ENCODE peak calls at places on chromosome 7, in seven cellular contexts. V is kidney tubule cell; I is heart right ventricle; M is hepatocyte; U is EL; A is effector memory CD8-positive, alpha-beta T cell; G is HS-5. S is an unnamed sample.
A peak's percentile ranks its signal among the peaks of the same experiment; 100 is the strongest.

GRCh38 chr7:143265017-143265693 is 1.9 kb downstream of the GSTK1 start:
- DNase-seq in V (no peak), I (peak; percentile 25), M (no peak), U (no peak), A (no peak), G (no peak), S (no peak)

GRCh38 chr7:130393095-130393494 is 12.8 kb downstream of the CPA1 start:
- DNase-seq in V (peak; percentile 20), I (no peak), M (no peak), U (peak; percentile 36), A (no peak), G (peak; percentile 29), S (no peak)

GRCh38 chr7:47556511-47557180 is 25.3 kb downstream of the TNS3 start:
- DNase-seq in V (peak; percentile 39), I (no peak), M (no peak), U (peak; percentile 40), A (no peak), G (no peak), S (no peak)

GRCh38 chr7:90574136-90574819 is 21.8 kb upstream of the CDK14 start:
- DNase-seq in V (no peak), I (peak; percentile 52), M (peak; percentile 47), U (no peak), A (no peak), G (no peak), S (no peak)

GRCh38 chr7:54964136-54964535 is 54.7 kb upstream of the EGFR start:
- DNase-seq in V (no peak), I (no peak), M (no peak), U (no peak), A (no peak), G (no peak), S (no peak)

GRCh38 chr7:113698556-113699220 is 220.1 kb downstream of the PPP1R3A start:
- DNase-seq in V (peak; percentile 37), I (no peak), M (peak; percentile 53), U (peak; percentile 10), A (no peak), G (no peak), S (no peak)

GRCh38 chr7:116969371-116969902 is 16.1 kb downstream of the ST7 start:
- DNase-seq in V (no peak), I (no peak), M (no peak), U (no peak), A (no peak), G (no peak), S (no peak)

GRCh38 chr7:13879994-13880686 is 109.3 kb downstream of the ETV1 start:
- DNase-seq in V (peak; percentile 63), I (no peak), M (no peak), U (peak; percentile 73), A (no peak), G (peak; percentile 59), S (peak; percentile 27)

GRCh38 chr7:131293018-131293417 is 34.7 kb upstream of the MKLN1 start:
- DNase-seq in V (peak; percentile 30), I (peak; percentile 33), M (no peak), U (peak; percentile 30), A (no peak), G (no peak), S (no peak)

GRCh38 chr7:103914147-103914899 is 75.1 kb downstream of the RELN start:
- DNase-seq in V (peak; percentile 19), I (no peak), M (peak; percentile 10), U (peak; percentile 39), A (no peak), G (no peak), S (no peak)

GRCh38 chr7:4123823-4124222 is 558.3 kb upstream of the FOXK1 start:
- DNase-seq in V (peak; percentile 89), I (no peak), M (no peak), U (no peak), A (no peak), G (no peak), S (peak; percentile 2)

GRCh38 chr7:73980206-73980605 is 47.8 kb upstream of the ELN start:
- DNase-seq in V (no peak), I (no peak), M (no peak), U (no peak), A (no peak), G (no peak), S (no peak)

GRCh38 chr7:5243295-5243694 is 39.4 kb upstream of the SLC29A4 start:
- DNase-seq in V (no peak), I (no peak), M (no peak), U (no peak), A (no peak), G (no peak), S (no peak)

GRCh38 chr7:135922263-135922662 is 54.9 kb downstream of the MTPN start:
- DNase-seq in V (no peak), I (no peak), M (no peak), U (no peak), A (no peak), G (no peak), S (no peak)

GRCh38 chr7:135714534-135715009 is 13.4 kb downstream of the SLC13A4 start:
- DNase-seq in V (peak; percentile 78), I (no peak), M (peak; percentile 12), U (peak; percentile 97), A (no peak), G (peak; percentile 38), S (no peak)

GRCh38 chr7:138891446-138891810 is 89.8 kb downstream of the KIAA1549 start:
- DNase-seq in V (no peak), I (no peak), M (peak; percentile 35), U (peak; percentile 67), A (no peak), G (no peak), S (no peak)

GRCh38 chr7:13538669-13539068 is 450.8 kb downstream of the ETV1 start:
- DNase-seq in V (no peak), I (no peak), M (no peak), U (no peak), A (no peak), G (no peak), S (no peak)

GRCh38 chr7:1992554-1992953 is 240.2 kb downstream of the MAD1L1 start:
- DNase-seq in V (no peak), I (peak; percentile 12), M (no peak), U (no peak), A (no peak), G (no peak), S (no peak)

GRCh38 chr7:147279516-147279915 is 1162.9 kb downstream of the CNTNAP2 start:
- DNase-seq in V (no peak), I (no peak), M (no peak), U (no peak), A (no peak), G (no peak), S (no peak)

GRCh38 chr7:81715984-81716588 is 53.8 kb downstream of the HGF start:
- DNase-seq in V (peak; percentile 47), I (no peak), M (peak; percentile 17), U (peak; percentile 59), A (no peak), G (no peak), S (no peak)

GRCh38 chr7:107180378-107180777 is 11.6 kb downstream of the HBP1 start:
- DNase-seq in V (peak; percentile 70), I (no peak), M (peak; percentile 72), U (peak; percentile 67), A (no peak), G (no peak), S (no peak)

GRCh38 chr7:116574025-116574822 is 49.4 kb downstream of the CAV1 start:
- DNase-seq in V (peak; percentile 57), I (no peak), M (no peak), U (no peak), A (no peak), G (no peak), S (no peak)

GRCh38 chr7:116863168-116863670 is 832 bp downstream of the CAPZA2 start:
- DNase-seq in V (no peak), I (no peak), M (peak; percentile 49), U (no peak), A (no peak), G (no peak), S (no peak)

GRCh38 chr7:35420657-35421056 is 166.8 kb upstream of the TBX20 start:
- DNase-seq in V (no peak), I (no peak), M (no peak), U (peak; percentile 9), A (no peak), G (no peak), S (no peak)

GRCh38 chr7:45610019-45610418 is 35.9 kb downstream of the ADCY1 start:
- DNase-seq in V (no peak), I (no peak), M (no peak), U (no peak), A (no peak), G (no peak), S (no peak)

GRCh38 chr7:158495780-158496179 is 91.8 kb downstream of the PTPRN2 start:
- DNase-seq in V (peak; percentile 21), I (no peak), M (peak; percentile 46), U (peak; percentile 0), A (no peak), G (no peak), S (no peak)

GRCh38 chr7:140646931-140647647 is 6.5 kb upstream of the DENND2A start:
- DNase-seq in V (peak; percentile 72), I (peak; percentile 31), M (peak; percentile 57), U (peak; percentile 54), A (peak; percentile 32), G (no peak), S (no peak)

GRCh38 chr7:148978091-148978490 is 50.2 kb downstream of the PDIA4 start:
- DNase-seq in V (no peak), I (no peak), M (no peak), U (no peak), A (no peak), G (no peak), S (no peak)

GRCh38 chr7:46178685-46179084 is 257.6 kb upstream of the IGFBP3 start:
- DNase-seq in V (peak; percentile 96), I (no peak), M (no peak), U (peak; percentile 62), A (no peak), G (peak; percentile 51), S (no peak)

GRCh38 chr7:25476863-25477262 is 248.6 kb upstream of the NPVF start:
- DNase-seq in V (no peak), I (no peak), M (no peak), U (no peak), A (no peak), G (no peak), S (no peak)

GRCh38 chr7:152173372-152174070 is 148.0 kb downstream of the GALNT11 start:
- DNase-seq in V (no peak), I (no peak), M (no peak), U (no peak), A (no peak), G (no peak), S (no peak)

GRCh38 chr7:41955475-41956243 is 252.8 kb upstream of the INHBA start:
- DNase-seq in V (peak; percentile 96), I (peak; percentile 91), M (peak; percentile 90), U (peak; percentile 99), A (no peak), G (peak; percentile 95), S (peak; percentile 82)

GRCh38 chr7:49400891-49401550 is 372.4 kb upstream of the VWC2 start:
- DNase-seq in V (peak; percentile 76), I (no peak), M (no peak), U (no peak), A (no peak), G (no peak), S (no peak)

GRCh38 chr7:10767771-10768170 is 205.9 kb upstream of the PHF14 start:
- DNase-seq in V (peak; percentile 49), I (no peak), M (no peak), U (no peak), A (no peak), G (peak; percentile 3), S (no peak)

GRCh38 chr7:83751217-83751616 is 102.3 kb upstream of the SEMA3E start:
- DNase-seq in V (no peak), I (no peak), M (no peak), U (peak; percentile 39), A (no peak), G (peak; percentile 35), S (no peak)

GRCh38 chr7:30272126-30272525 is 12.3 kb upstream of the ZNRF2 start:
- DNase-seq in V (no peak), I (no peak), M (no peak), U (no peak), A (no peak), G (no peak), S (no peak)

GRCh38 chr7:68862736-68863135 is 735.5 kb upstream of the AUTS2 start:
- DNase-seq in V (no peak), I (no peak), M (no peak), U (no peak), A (no peak), G (no peak), S (no peak)

S was measured in epithelial cell of prostate.